ENCODE peak calls at places on chromosomes 11 and 22, in five cellular contexts. One of them, this sample, is unnamed.

GRCh38 chr11:94563176-94563847 is 3.9 kb upstream of the PIWIL4 start:
- DNase-seq in GM12878: no peak
- DNase-seq in HepG2: no peak
- DNase-seq in K562: no peak
- DNase-seq in SK-N-SH: no peak
- DNase-seq in this sample: no peak

GRCh38 chr22:26172389-26172990 is 3.2 kb downstream of the SEZ6L start:
- DNase-seq in GM12878: no peak
- DNase-seq in HepG2: peak
- DNase-seq in K562: peak
- DNase-seq in SK-N-SH: peak
- DNase-seq in this sample: no peak

GRCh38 chr11:66291706-66292542 is at the start of gene TMEM151A:
- DNase-seq in GM12878: no peak
- DNase-seq in HepG2: no peak
- DNase-seq in K562: peak
- DNase-seq in SK-N-SH: peak
- DNase-seq in this sample: peak

GRCh38 chr22:39254789-39255298 is 10.1 kb upstream of the PDGFB start:
- DNase-seq in GM12878: peak
- DNase-seq in HepG2: no peak
- DNase-seq in K562: no peak
- DNase-seq in SK-N-SH: no peak
- DNase-seq in this sample: no peak

GRCh38 chr11:57424802-57425564 is 1.9 kb downstream of the SLC43A3 start:
- DNase-seq in GM12878: peak
- DNase-seq in HepG2: peak
- DNase-seq in K562: peak
- DNase-seq in SK-N-SH: no peak
- DNase-seq in this sample: no peak

GRCh38 chr11:80844110-80844509 is 1403.3 kb upstream of the TENM4 start:
- DNase-seq in GM12878: no peak
- DNase-seq in HepG2: no peak
- DNase-seq in K562: no peak
- DNase-seq in SK-N-SH: no peak
- DNase-seq in this sample: no peak

GRCh38 chr11:65476632-65477270 is 22.1 kb upstream of the MALAT1 start:
- DNase-seq in GM12878: no peak
- DNase-seq in HepG2: no peak
- DNase-seq in K562: no peak
- DNase-seq in SK-N-SH: no peak
- DNase-seq in this sample: no peak

GRCh38 chr22:47337161-47337621 is 574.7 kb downstream of the TBC1D22A start:
- DNase-seq in GM12878: no peak
- DNase-seq in HepG2: peak
- DNase-seq in K562: no peak
- DNase-seq in SK-N-SH: no peak
- DNase-seq in this sample: no peak

GRCh38 chr22:20741634-20742581 is 32.0 kb upstream of the SERPIND1 start:
- DNase-seq in GM12878: no peak
- DNase-seq in HepG2: peak
- DNase-seq in K562: peak
- DNase-seq in SK-N-SH: peak
- DNase-seq in this sample: peak

DNA sequence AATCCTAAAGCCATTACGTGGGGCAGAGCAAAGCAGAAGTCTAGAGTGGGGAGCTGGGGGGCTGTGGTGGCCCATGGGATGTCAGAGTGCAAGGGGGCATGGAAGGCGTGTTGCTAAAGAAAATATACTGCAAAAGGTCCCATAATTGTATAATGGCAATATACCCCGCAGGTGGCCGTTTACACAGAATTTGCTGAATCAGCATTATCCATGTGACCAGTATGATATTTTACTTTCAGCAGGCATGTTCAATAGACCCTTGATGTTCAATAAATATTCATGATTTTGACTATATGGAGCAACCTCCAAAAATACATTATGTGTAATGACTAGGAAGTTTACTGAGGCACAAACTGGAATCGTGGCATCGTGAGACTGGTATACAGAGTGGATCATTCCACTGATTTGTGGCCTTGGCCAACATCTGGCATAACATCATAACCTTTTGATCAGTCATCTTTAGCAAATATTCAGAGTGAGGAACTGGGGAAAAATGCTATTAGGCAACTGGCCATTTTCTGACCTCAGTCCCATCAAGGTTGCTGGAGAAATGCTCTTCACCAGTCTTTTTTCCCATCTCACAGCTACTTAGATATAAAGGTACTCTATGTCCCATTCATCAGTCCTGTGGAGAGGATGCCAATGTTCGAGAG is 29.3 kb upstream of the PPP2R1B start:
- DNase-seq in GM12878: no peak
- DNase-seq in HepG2: peak
- DNase-seq in K562: no peak
- DNase-seq in SK-N-SH: no peak
- DNase-seq in this sample: no peak
- TF ChIP-seq RFX5 in GM12878: no peak
- TF ChIP-seq RFX5 in HepG2: no peak
- TF ChIP-seq RFX5 in K562: no peak
- TF ChIP-seq RFX5 in SK-N-SH: no peak
- TF ChIP-seq RFX5 in this sample: no peak

DNA sequence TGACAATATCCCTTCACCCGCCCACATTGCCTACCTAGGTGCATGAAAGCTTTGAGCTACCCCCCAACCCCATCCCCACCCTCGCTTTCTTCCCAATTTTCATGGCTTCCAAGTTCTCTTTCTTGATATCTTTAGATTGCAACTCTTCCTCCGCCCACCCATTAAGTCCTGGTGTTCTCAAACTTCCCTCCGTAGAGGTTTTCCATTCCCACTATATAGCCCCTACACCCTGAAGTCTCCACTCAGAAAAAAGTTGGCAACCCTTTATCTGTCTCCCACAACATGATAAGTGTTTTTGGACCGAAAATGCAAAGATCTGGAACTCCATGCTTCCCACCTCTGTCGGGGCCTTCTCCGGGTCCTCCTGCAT is 553 bp downstream of the ZNF70 start:
- DNase-seq in GM12878: no peak
- DNase-seq in HepG2: no peak
- DNase-seq in K562: no peak
- DNase-seq in SK-N-SH: no peak
- DNase-seq in this sample: no peak
- TF ChIP-seq GABPA in GM12878: no peak
- TF ChIP-seq GABPA in HepG2: no peak
- TF ChIP-seq GABPA in K562: no peak
- TF ChIP-seq GABPA in SK-N-SH: no peak
- TF ChIP-seq GABPA in this sample: no peak

DNA sequence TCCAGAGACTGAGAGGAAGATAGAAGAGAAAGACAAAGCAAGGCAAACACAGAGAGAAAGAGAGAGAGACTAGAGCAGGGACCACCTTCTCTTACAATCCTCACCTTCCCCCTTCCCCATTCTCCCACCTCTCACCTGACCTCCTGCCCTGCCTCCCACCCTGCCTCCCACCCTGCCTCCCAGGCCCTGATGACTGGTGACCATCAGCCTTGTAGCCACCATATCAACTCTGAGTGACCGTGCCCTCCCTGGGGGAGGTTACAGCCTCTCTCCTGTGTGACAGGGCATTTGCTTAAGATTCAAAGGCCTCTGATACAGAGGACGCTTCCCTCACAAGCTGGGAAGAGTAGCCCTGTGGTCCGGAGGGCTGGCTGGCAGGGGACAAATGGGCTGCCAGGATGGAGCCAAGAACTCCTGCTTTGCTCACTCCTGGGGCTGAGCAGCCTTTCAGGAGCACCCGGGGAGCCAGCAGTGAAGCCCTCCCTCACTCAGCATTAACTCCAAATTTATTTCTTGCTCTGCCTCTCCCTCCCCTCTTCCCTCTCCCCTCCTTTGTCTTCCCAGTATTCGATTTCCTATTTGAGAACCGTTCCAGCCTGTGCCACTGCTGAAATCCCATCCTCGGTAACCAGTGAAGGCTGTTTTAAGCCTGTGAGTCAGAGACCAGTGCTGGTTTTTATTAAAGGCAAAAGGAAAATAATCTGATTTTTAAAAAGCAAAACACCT is 125.2 kb upstream of the SYT13 start:
- DNase-seq in GM12878: no peak
- DNase-seq in HepG2: no peak
- DNase-seq in K562: no peak
- DNase-seq in SK-N-SH: peak
- DNase-seq in this sample: no peak
- TF ChIP-seq MAX in GM12878: no peak
- TF ChIP-seq MAX in HepG2: no peak
- TF ChIP-seq MAX in K562: no peak
- TF ChIP-seq MAX in SK-N-SH: peak
- TF ChIP-seq MAX in this sample: no peak

GRCh38 chr11:11985016-11985715 is 23.3 kb downstream of the DKK3 start:
- DNase-seq in GM12878: no peak
- DNase-seq in HepG2: no peak
- DNase-seq in K562: no peak
- DNase-seq in SK-N-SH: no peak
- DNase-seq in this sample: no peak
- TF ChIP-seq RFX5 in GM12878: no peak
- TF ChIP-seq RFX5 in HepG2: no peak
- TF ChIP-seq RFX5 in K562: no peak
- TF ChIP-seq RFX5 in SK-N-SH: no peak
- TF ChIP-seq RFX5 in this sample: no peak

DNA sequence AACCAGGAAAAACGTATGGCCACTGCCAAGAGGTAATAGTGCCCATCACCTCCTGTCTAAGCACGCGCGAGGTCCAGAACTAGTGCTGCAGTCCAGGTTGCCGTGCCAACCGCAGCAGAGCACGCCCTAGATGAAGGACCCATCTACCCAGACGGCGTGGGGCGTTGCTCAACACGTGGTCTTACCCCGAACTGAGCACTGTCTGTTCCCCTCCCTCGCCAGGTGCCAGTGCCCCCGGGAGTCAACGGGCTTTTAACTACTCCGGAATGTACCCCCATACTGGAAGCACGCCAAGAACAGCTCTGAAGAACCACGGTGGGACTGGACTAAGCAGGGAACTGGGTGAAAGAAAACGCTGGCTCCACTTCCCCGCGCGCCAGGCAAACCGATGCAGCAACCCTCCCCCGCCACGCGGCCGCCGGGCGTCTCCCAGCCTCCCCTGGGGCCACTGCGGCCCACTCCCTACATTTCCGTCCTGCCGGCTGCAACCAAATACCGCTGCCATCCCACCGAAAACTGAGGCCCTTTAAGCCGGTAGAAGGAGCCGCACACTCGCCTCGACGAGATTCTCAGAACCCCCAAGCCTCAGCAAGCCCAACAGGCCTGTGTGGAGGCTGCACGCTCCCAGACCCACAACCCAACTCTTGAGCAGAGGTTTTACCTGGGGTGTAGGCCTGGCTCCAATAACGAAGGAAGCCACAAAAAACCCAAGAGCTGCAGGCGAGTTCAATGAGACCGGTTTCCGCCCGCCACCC is at the start of gene HSPA8:
- DNase-seq in GM12878: no peak
- DNase-seq in HepG2: peak
- DNase-seq in K562: peak
- DNase-seq in SK-N-SH: peak
- DNase-seq in this sample: no peak
- TF ChIP-seq GABPA in GM12878: no peak
- TF ChIP-seq GABPA in HepG2: no peak
- TF ChIP-seq GABPA in K562: no peak
- TF ChIP-seq GABPA in SK-N-SH: no peak
- TF ChIP-seq GABPA in this sample: no peak

GRCh38 chr22:33524511-33525270 is 395.6 kb downstream of the LARGE1 start:
- DNase-seq in GM12878: no peak
- DNase-seq in HepG2: no peak
- DNase-seq in K562: no peak
- DNase-seq in SK-N-SH: no peak
- DNase-seq in this sample: no peak
- TF ChIP-seq MAX in GM12878: no peak
- TF ChIP-seq MAX in HepG2: no peak
- TF ChIP-seq MAX in K562: no peak
- TF ChIP-seq MAX in SK-N-SH: no peak
- TF ChIP-seq MAX in this sample: no peak

GRCh38 chr11:117480221-117480620 is 152.6 kb downstream of the CEP164 start:
- DNase-seq in GM12878: no peak
- DNase-seq in HepG2: no peak
- DNase-seq in K562: no peak
- DNase-seq in SK-N-SH: no peak
- DNase-seq in this sample: no peak

GRCh38 chr11:117477721-117478120 is 150.1 kb downstream of the CEP164 start:
- DNase-seq in GM12878: no peak
- DNase-seq in HepG2: no peak
- DNase-seq in K562: no peak
- DNase-seq in SK-N-SH: no peak
- DNase-seq in this sample: no peak

GRCh38 chr11:117479372-117479771 is 151.7 kb downstream of the CEP164 start:
- DNase-seq in GM12878: no peak
- DNase-seq in HepG2: no peak
- DNase-seq in K562: peak
- DNase-seq in SK-N-SH: no peak
- DNase-seq in this sample: peak

GRCh38 chr11:117478126-117478856 is 150.6 kb downstream of the CEP164 start:
- DNase-seq in GM12878: no peak
- DNase-seq in HepG2: no peak
- DNase-seq in K562: no peak
- DNase-seq in SK-N-SH: no peak
- DNase-seq in this sample: no peak

GRCh38 chr11:117478926-117479325 is 151.3 kb downstream of the CEP164 start:
- DNase-seq in GM12878: no peak
- DNase-seq in HepG2: no peak
- DNase-seq in K562: no peak
- DNase-seq in SK-N-SH: no peak
- DNase-seq in this sample: no peak
- TF ChIP-seq RFX5 in GM12878: no peak
- TF ChIP-seq RFX5 in HepG2: no peak
- TF ChIP-seq RFX5 in K562: no peak
- TF ChIP-seq RFX5 in SK-N-SH: no peak
- TF ChIP-seq RFX5 in this sample: no peak

GRCh38 chr11:36148701-36149100 is 140.5 kb downstream of the COMMD9 start:
- DNase-seq in GM12878: no peak
- DNase-seq in HepG2: no peak
- DNase-seq in K562: no peak
- DNase-seq in SK-N-SH: no peak
- DNase-seq in this sample: no peak

GRCh38 chr11:36151933-36152580 is 137.2 kb downstream of the COMMD9 start:
- DNase-seq in GM12878: no peak
- DNase-seq in HepG2: no peak
- DNase-seq in K562: no peak
- DNase-seq in SK-N-SH: no peak
- DNase-seq in this sample: no peak

GRCh38 chr11:36147491-36147890 is 141.7 kb downstream of the COMMD9 start:
- DNase-seq in GM12878: no peak
- DNase-seq in HepG2: no peak
- DNase-seq in K562: no peak
- DNase-seq in SK-N-SH: no peak
- DNase-seq in this sample: no peak

GRCh38 chr11:36150986-36151385 is 138.2 kb downstream of the COMMD9 start:
- DNase-seq in GM12878: no peak
- DNase-seq in HepG2: no peak
- DNase-seq in K562: no peak
- DNase-seq in SK-N-SH: no peak
- DNase-seq in this sample: no peak

GRCh38 chr11:36149538-36150242 is 139.5 kb downstream of the COMMD9 start:
- DNase-seq in GM12878: peak
- DNase-seq in HepG2: peak
- DNase-seq in K562: peak
- DNase-seq in SK-N-SH: peak
- DNase-seq in this sample: no peak
- TF ChIP-seq GABPA in GM12878: no peak
- TF ChIP-seq GABPA in HepG2: no peak
- TF ChIP-seq GABPA in K562: no peak
- TF ChIP-seq GABPA in SK-N-SH: no peak
- TF ChIP-seq GABPA in this sample: no peak

This sample was measured in H1.